ENCODE peak calls at places on chromosomes 3 and 15, in eight cellular contexts. J is stomach; S is CD8-positive, alpha-beta memory T cell; V is GM03348; P is naive B cell; N is fibroblast of villous mesenchyme; W is coronary artery; O is neural crest cell. Y is an unnamed sample.

GRCh38 chr15:23073890-23074631 is 34.7 kb upstream of the TUBGCP5 start:
- DNase-seq in S (no peak), O (no peak), W (no peak), V (no peak), J (no peak), N (no peak), P (no peak), Y (peak; percentile 58)

GRCh38 chr15:78763111-78763795 is 48.0 kb downstream of the ADAMTS7 start:
- DNase-seq in V (no peak), W (no peak), J (no peak), O (no peak), N (no peak), P (no peak), S (no peak), Y (peak; percentile 29)

GRCh38 chr3:79148786-79149185 is 619.0 kb downstream of the ROBO1 start:
- DNase-seq in P (no peak), V (no peak), N (no peak), J (no peak), O (no peak), S (no peak), W (no peak), Y (no peak)

GRCh38 chr15:34783471-34783870 is 11.9 kb downstream of the ACTC1 start:
- DNase-seq in N (no peak), V (no peak), P (no peak), J (no peak), W (no peak), S (no peak), O (no peak), Y (no peak)

GRCh38 chr3:177419904-177420601 is 222.8 kb upstream of the TBL1XR1 start:
- DNase-seq in S (no peak), O (no peak), J (no peak), V (peak; percentile 19), W (no peak), N (no peak), P (no peak), Y (no peak)

GRCh38 chr3:134237454-134238145 is 13.1 kb downstream of the RYK start:
- DNase-seq in P (no peak), O (no peak), W (no peak), N (peak; percentile 30), S (no peak), J (no peak), V (no peak), Y (no peak)

GRCh38 chr3:44321335-44321734 is 17.2 kb upstream of the TCAIM start:
- DNase-seq in V (no peak), S (no peak), W (no peak), P (no peak), O (no peak), N (no peak), J (no peak), Y (no peak)

GRCh38 chr15:83206971-83207621 is 527 bp downstream of the HDGFL3 start:
- DNase-seq in J (peak; percentile 28), W (peak; percentile 75), N (peak; percentile 36), P (peak; percentile 12), S (peak; percentile 8), O (peak; percentile 51), V (peak; percentile 81), Y (peak; percentile 60)

GRCh38 chr15:69167218-69167842 is 6.9 kb downstream of the GLCE start:
- DNase-seq in J (no peak), W (no peak), O (no peak), V (no peak), S (no peak), N (no peak), P (no peak), Y (no peak)

GRCh38 chr3:46061108-46061507 is 33.8 kb upstream of the XCR1 start:
- DNase-seq in N (no peak), V (no peak), S (no peak), P (no peak), O (no peak), J (no peak), W (no peak), Y (no peak)

GRCh38 chr3:165193392-165194268 is 2.6 kb downstream of the SLITRK3 start:
- DNase-seq in O (peak; percentile 2), W (no peak), N (no peak), J (no peak), P (no peak), S (no peak), V (no peak), Y (no peak)

GRCh38 chr3:193335031-193335430 is 43.5 kb downstream of the ATP13A5 start:
- DNase-seq in S (no peak), O (no peak), V (no peak), W (no peak), N (no peak), J (no peak), P (no peak), Y (no peak)

Y was measured in lower lobe of right lung.